ENCODE peak calls at places on chromosome 20, in five cellular contexts. L is BE2C, H is psoas muscle, N is tibial nerve, O is uterus. D is an unnamed sample.
A peak's percentile ranks its signal among the peaks of the same experiment; 100 is the strongest.

GRCh38 chr20:52201395-52201794 is 9.8 kb upstream of the ZFP64 start:
- DNase-seq in L (no peak), H (no peak), N (no peak), O (no peak), D (no peak)

GRCh38 chr20:57458400-57459160 is 66.4 kb downstream of the CTCFL start:
- DNase-seq in L (no peak), H (peak; percentile 72), N (no peak), O (no peak), D (peak; percentile 89)

GRCh38 chr20:60921021-60921622 is 330.9 kb upstream of the CDH4 start:
- DNase-seq in L (no peak), H (peak; percentile 59), N (no peak), O (no peak), D (no peak)

GRCh38 chr20:23050847-23051627 is 1.6 kb upstream of the THBD start:
- DNase-seq in L (no peak), H (peak; percentile 91), N (peak; percentile 81), O (peak; percentile 51), D (peak; percentile 87)

GRCh38 chr20:25085756-25086495 is 4.0 kb upstream of the VSX1 start:
- DNase-seq in L (no peak), H (no peak), N (no peak), O (no peak), D (no peak)

GRCh38 chr20:60402209-60403058 is 444.2 kb downstream of the CDH26 start:
- DNase-seq in L (no peak), H (no peak), N (no peak), O (no peak), D (no peak)

GRCh38 chr20:32966881-32967781 is 37.1 kb downstream of the SUN5 start:
- DNase-seq in L (no peak), H (no peak), N (no peak), O (no peak), D (no peak)

GRCh38 chr20:17859002-17859615 is 109.5 kb downstream of the SNX5 start:
- DNase-seq in L (no peak), H (no peak), N (no peak), O (no peak), D (no peak)

GRCh38 chr20:41029150-41029872 is 689 bp downstream of the TOP1 start:
- DNase-seq in L (peak; percentile 44), H (peak; percentile 61), N (no peak), O (peak; percentile 36), D (peak; percentile 35)

GRCh38 chr20:46954490-46955038 is 59.9 kb downstream of the EYA2 start:
- DNase-seq in L (no peak), H (no peak), N (no peak), O (no peak), D (no peak)

GRCh38 chr20:54350415-54350814 is 125.0 kb upstream of the DOK5 start:
- DNase-seq in L (no peak), H (no peak), N (no peak), O (no peak), D (no peak)

GRCh38 chr20:9032758-9033157 is 36.1 kb upstream of the PLCB4 start:
- DNase-seq in L (no peak), H (no peak), N (no peak), O (no peak), D (no peak)

GRCh38 chr20:56171087-56172012 is 77.2 kb upstream of the MC3R start:
- DNase-seq in L (peak; percentile 47), H (no peak), N (no peak), O (no peak), D (no peak)
- H3K9me3 ChIP-seq in L (no peaks in the 10 kb centered on the region), H (no peaks in the 10 kb centered on the region), N (no peaks in the 10 kb centered on the region), O (no peaks in the 10 kb centered on the region), D (no peaks in the 10 kb centered on the region)

DNA sequence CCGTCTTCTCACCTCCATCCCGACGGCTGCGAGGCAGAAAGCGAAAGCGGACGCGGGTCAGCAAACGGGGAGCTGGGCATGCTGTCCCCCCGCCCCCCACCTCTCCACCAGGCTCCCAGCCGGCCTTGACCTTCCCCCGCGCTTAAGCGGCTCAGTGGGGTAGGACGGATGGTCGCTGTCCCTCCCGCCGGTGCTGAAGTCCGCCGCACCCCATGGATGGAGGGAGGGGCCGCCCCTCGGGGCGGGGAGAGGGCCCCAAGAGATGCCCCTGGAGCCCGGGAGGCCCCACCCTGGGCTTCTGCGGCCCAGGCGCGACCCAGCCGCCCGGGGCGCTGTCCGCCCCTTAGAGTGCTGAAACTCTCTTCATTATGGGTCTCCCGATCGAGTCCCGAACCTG is at the start of gene KCNB1:
- DNase-seq in L (no peak), H (peak; percentile 83), N (peak; percentile 30), O (peak; percentile 81), D (peak; percentile 81)
- H3K4me3 ChIP-seq in L (peak within 1 kb of the TSS; percentile 79), H (peak within 1 kb of the TSS; percentile 65), N (peak within 1 kb of the TSS; percentile 11), O (peak within 1 kb of the TSS; percentile 31), D (peak within 1 kb of the TSS; percentile 51)

GRCh38 chr20:36399147-36399968 is 93.2 kb downstream of the DLGAP4 start:
- DNase-seq in L (peak; percentile 75), H (no peak), N (no peak), O (no peak), D (no peak)
- TF ChIP-seq CTCF in L (peak; percentile 81), H (peak; percentile 18), N (peak; percentile 24), O (no peak), D (no peak)

GRCh38 chr20:11726021-11726420 is 191.7 kb upstream of the BTBD3 start:
- DNase-seq in L (no peak), H (no peak), N (no peak), O (no peak), D (no peak)

GRCh38 chr20:11734431-11734830 is 183.3 kb upstream of the BTBD3 start:
- DNase-seq in L (no peak), H (no peak), N (no peak), O (no peak), D (no peak)

GRCh38 chr20:11724112-11724511 is 193.6 kb upstream of the BTBD3 start:
- DNase-seq in L (no peak), H (no peak), N (no peak), O (no peak), D (no peak)

DNA sequence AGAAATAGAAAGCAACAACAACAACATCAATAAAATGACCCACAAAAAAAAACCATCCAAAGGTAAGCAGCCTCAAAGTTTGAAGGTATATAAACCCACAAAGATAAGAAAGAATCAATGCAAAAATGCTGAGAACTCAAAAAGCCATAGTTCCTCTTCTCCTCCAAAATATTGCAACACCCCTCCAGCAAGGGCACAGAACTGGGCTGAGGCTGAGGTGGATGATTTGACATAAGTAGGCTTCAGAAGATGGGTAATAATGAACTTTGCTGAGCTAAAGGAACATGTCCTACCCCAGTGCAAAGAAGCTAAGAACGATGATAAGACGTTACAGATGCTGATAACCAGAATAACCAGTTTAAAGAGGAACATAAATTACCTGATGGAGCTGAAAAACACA is 188.8 kb upstream of the BTBD3 start:
- DNase-seq in L (no peak), H (no peak), N (no peak), O (no peak), D (no peak)
- H3K9me3 ChIP-seq in L (no peaks in the 10 kb centered on the region), H (no peaks in the 10 kb centered on the region), N (peaks cover 4% of the 10 kb centered on the region), O (no peaks in the 10 kb centered on the region), D (no peaks in the 10 kb centered on the region)

GRCh38 chr20:3081641-3082040 is 2.9 kb downstream of the AVP start:
- DNase-seq in L (no peak), H (no peak), N (no peak), O (no peak), D (no peak)

GRCh38 chr20:3082306-3082951 is 2.1 kb downstream of the AVP start:
- DNase-seq in L (no peak), H (no peak), N (no peak), O (no peak), D (no peak)

GRCh38 chr20:3084986-3085360 is 449 bp upstream of the AVP start:
- DNase-seq in L (no peak), H (no peak), N (no peak), O (no peak), D (no peak)

GRCh38 chr20:3084283-3084985 is at the start of gene AVP:
- DNase-seq in L (no peak), H (no peak), N (no peak), O (no peak), D (no peak)

GRCh38 chr20:3082955-3083952 is 1.3 kb downstream of the AVP start:
- DNase-seq in L (no peak), H (no peak), N (no peak), O (no peak), D (no peak)
- H3K4me3 ChIP-seq in L (no peak overlapping the region), H (peak overlapping the region; percentile 41), N (no peak overlapping the region), O (no peak overlapping the region), D (peak overlapping the region; percentile 35)

DNA sequence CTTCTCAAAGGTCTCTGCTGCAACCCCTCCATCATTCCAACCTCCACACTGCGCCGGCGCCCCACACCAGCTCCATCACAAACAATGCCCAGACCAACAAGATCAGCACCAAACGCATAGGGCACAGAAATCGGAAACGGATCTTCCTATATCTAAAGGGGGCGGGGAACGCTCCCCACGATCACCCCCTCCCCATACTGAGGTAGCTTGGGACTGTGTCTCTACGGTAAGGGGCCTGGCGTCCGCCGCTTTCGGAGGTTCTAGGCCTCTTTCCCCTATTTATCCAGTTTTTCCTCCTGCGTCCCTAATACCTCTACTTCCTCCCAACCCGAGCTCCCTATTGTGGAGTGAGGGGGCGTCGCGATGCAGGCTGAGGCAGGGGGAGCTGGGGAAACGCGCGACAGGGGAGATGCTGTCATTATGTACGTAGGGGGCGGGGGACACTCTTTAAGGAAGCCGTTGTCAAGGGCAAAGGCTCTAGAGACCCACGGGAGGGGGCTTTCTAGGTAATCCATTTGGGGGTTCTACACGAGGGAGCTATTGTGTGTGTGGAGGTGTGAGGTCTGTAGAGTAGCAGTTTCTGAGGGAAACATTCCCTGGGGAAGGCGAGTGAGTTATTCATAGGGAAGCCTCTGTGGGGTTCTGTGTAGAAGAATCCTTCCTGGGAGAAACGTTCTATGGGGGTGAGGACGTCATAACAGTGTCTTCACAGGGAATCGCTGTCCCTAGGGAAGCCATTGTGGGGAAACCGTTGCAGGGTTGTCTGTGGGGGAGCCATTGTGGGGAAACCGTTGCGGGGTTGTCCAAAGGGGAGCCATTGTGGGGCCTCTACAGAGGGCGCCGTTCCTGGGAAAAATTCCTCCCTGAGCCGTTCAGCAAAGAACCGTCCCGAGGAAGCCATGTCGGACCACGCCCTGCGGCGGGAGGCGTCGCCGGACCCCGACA is 716 bp downstream of the DNAAF9 start:
- DNase-seq in L (peak; percentile 18), H (peak; percentile 75), N (no peak), O (peak; percentile 63), D (peak; percentile 45)
- TF ChIP-seq CTCF in L (no peak), H (no peak), N (no peak), O (no peak), D (no peak)

GRCh38 chr20:35582741-35583404 is 32.8 kb upstream of the SPAG4 start:
- DNase-seq in L (no peak), H (peak; percentile 18), N (no peak), O (no peak), D (no peak)
- H3K9me3 ChIP-seq in L (no peaks in the 10 kb centered on the region), H (no peaks in the 10 kb centered on the region), N (peaks cover 16% of the 10 kb centered on the region), O (no peaks in the 10 kb centered on the region), D (no peaks in the 10 kb centered on the region)

D was measured in tibial artery.